ENCODE peak calls at places on chromosomes 6 and 20, in six cellular contexts. Q, R, Y, C, G and L are unnamed samples.
A peak's percentile ranks its signal among the peaks of the same experiment; 100 is the strongest.

GRCh38 chr6:26555505-26556262 is 17.5 kb downstream of the HMGN4 start:
- DNase-seq in Y (no peak), G (no peak), R (no peak), C (no peak), Q (no peak), L (no peak)

GRCh38 chr6:47071681-47072080 is 29.5 kb upstream of the ADGRF1 start:
- DNase-seq in G (no peak), R (no peak), Q (no peak), C (no peak), Y (no peak), L (no peak)

GRCh38 chr20:46621492-46621891 is 29.8 kb downstream of the SLC13A3 start:
- DNase-seq in Q (no peak), C (no peak), Y (no peak), G (no peak), R (no peak), L (no peak)

GRCh38 chr6:35727206-35727934 is 9.5 kb upstream of the ARMC12 start:
- DNase-seq in C (peak; percentile 81), Q (peak; percentile 76), G (peak; percentile 73), Y (peak; percentile 99), R (peak; percentile 91), L (peak; percentile 96)

GRCh38 chr6:34340906-34341480 is 51.5 kb downstream of the NUDT3 start:
- DNase-seq in Y (no peak), G (no peak), Q (no peak), C (no peak), R (no peak), L (no peak)

GRCh38 chr6:56517155-56517745 is 125.4 kb downstream of the DST start:
- DNase-seq in C (no peak), Q (no peak), R (no peak), Y (no peak), G (no peak), L (no peak)

GRCh38 chr6:26270121-26270861 is 94.7 kb upstream of the BTN3A2 start:
- DNase-seq in Q (no peak), C (no peak), R (no peak), Y (no peak), G (no peak), L (no peak)

GRCh38 chr20:41205313-41205712 is 68.0 kb downstream of the PLCG1 start:
- DNase-seq in G (no peak), Y (no peak), C (no peak), R (no peak), Q (no peak), L (no peak)

GRCh38 chr6:97697450-97697849 is 414.4 kb upstream of the MMS22L start:
- DNase-seq in C (no peak), R (no peak), G (no peak), Y (no peak), Q (no peak), L (no peak)

GRCh38 chr6:146258206-146258605 is 229.3 kb downstream of the GRM1 start:
- DNase-seq in G (no peak), Y (no peak), C (no peak), Q (no peak), R (no peak), L (no peak)

GRCh38 chr6:30974488-30975252 is 8.8 kb upstream of the MUC21 start:
- DNase-seq in G (no peak), Y (no peak), C (no peak), R (no peak), Q (no peak), L (no peak)

GRCh38 chr6:1445650-1446645 is 56.6 kb downstream of the FOXF2 start:
- DNase-seq in C (no peak), Y (no peak), Q (no peak), G (no peak), R (no peak), L (peak; percentile 18)

GRCh38 chr6:11212625-11213024 is 19.8 kb downstream of the NEDD9 start:
- DNase-seq in Y (peak; percentile 83), G (peak; percentile 73), Q (no peak), C (peak; percentile 57), R (peak; percentile 52), L (no peak)

GRCh38 chr20:5734559-5735137 is 15.6 kb upstream of the SHLD1 start:
- DNase-seq in Q (no peak), R (no peak), G (no peak), Y (no peak), C (no peak), L (no peak)

GRCh38 chr20:63836335-63837133 is 5.5 kb upstream of the ZBTB46 start:
- DNase-seq in C (no peak), Y (no peak), Q (no peak), G (no peak), R (no peak), L (no peak)

GRCh38 chr6:42307141-42307470 is 89.4 kb upstream of the MRPS10 start:
- DNase-seq in Y (no peak), G (no peak), C (no peak), Q (no peak), R (no peak), L (no peak)

GRCh38 chr6:41430875-41431274 is 95.5 kb downstream of the NCR2 start:
- DNase-seq in G (no peak), Q (no peak), Y (no peak), C (no peak), R (no peak), L (no peak)

GRCh38 chr6:64376394-64376793 is 740.8 kb downstream of the PHF3 start:
- DNase-seq in C (no peak), R (no peak), Y (no peak), Q (no peak), G (no peak), L (no peak)

GRCh38 chr6:133101790-133102189 is 139.4 kb upstream of the EYA4 start:
- DNase-seq in G (no peak), Y (no peak), R (no peak), Q (no peak), C (no peak), L (no peak)

GRCh38 chr20:56733967-56734366 is 104.9 kb downstream of the TFAP2C start:
- DNase-seq in Q (no peak), C (no peak), G (no peak), Y (no peak), R (no peak), L (no peak)

GRCh38 chr6:125363360-125364121 is 61.8 kb upstream of the HDDC2 start:
- DNase-seq in C (no peak), R (peak; percentile 79), Y (peak; percentile 82), Q (peak; percentile 27), G (peak; percentile 86), L (peak; percentile 56)

GRCh38 chr20:49612127-49612738 is 44.3 kb upstream of the PTGIS start:
- DNase-seq in Q (peak; percentile 67), R (peak; percentile 66), G (peak; percentile 52), C (no peak), Y (peak; percentile 75), L (no peak)

GRCh38 chr20:58708246-58708931 is 15.8 kb downstream of the NPEPL1 start:
- DNase-seq in G (no peak), Q (peak; percentile 22), R (peak; percentile 7), C (peak; percentile 26), Y (peak; percentile 60), L (no peak)

GRCh38 chr6:135291288-135292116 is 110.4 kb downstream of the MYB start:
- DNase-seq in Q (no peak), C (no peak), Y (no peak), R (no peak), G (no peak), L (no peak)

GRCh38 chr6:39961178-39961577 is 26.9 kb upstream of the MOCS1 start:
- DNase-seq in G (no peak), Y (no peak), C (no peak), Q (no peak), R (peak; percentile 25), L (no peak)

GRCh38 chr20:7703436-7703835 is 236.8 kb downstream of the HAO1 start:
- DNase-seq in Q (no peak), R (no peak), Y (no peak), C (no peak), G (no peak), L (no peak)

GRCh38 chr20:24497851-24498250 is 28.4 kb downstream of the SYNDIG1 start:
- DNase-seq in Y (peak; percentile 42), Q (peak; percentile 64), C (no peak), R (no peak), G (no peak), L (peak; percentile 46)

DNA sequence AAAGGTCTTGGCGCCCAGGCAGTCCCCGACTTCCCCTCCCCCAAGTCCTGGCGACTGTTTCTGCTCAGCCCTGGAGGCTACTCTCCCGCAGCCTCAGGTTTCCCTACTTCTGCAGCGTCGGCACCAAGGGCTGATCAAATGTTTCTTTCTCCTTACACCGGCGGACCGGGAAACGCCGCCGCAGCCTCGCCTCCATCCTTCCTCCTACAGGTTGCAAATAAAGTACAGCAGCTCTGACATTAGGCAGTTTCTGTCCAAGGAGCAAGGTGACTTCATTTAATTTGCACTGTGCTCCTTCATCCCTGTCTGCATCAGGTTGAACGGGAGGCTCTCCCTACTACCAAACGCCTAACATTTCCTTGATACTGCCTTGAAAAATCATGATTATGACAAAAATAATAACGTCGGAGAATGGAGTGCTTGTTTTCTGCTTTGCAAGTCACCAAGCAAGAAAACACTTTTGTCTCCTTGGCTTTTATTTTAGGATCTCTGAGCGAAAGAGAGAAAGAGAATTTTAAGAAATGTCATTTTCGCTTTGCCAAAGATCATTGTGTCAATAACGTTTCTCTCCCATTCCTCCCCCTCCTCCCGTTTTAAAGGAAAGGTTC is 1.0 kb downstream of the CLIC5 start:
- DNase-seq in Q (no peak), G (peak; percentile 48), C (no peak), Y (no peak), R (peak; percentile 25), L (peak; percentile 57)
- H3K4me3 ChIP-seq in Q (peak overlapping the region; percentile 51), G (peak overlapping the region; percentile 89), C (peak overlapping the region; percentile 68), Y (peak overlapping the region; percentile 40), R (peak overlapping the region; percentile 79), L (peak overlapping the region; percentile 59)

GRCh38 chr6:28125396-28125795 is 987 bp downstream of the ZSCAN16 start:
- DNase-seq in G (no peak), Y (no peak), Q (no peak), R (no peak), C (no peak), L (no peak)
- H3K36me3 ChIP-seq in G (no peaks in the 10 kb centered on the region), Y (peaks cover 2% of the 10 kb centered on the region), Q (peaks cover 65% of the 10 kb centered on the region), R (peaks cover 55% of the 10 kb centered on the region), C (peaks cover 19% of the 10 kb centered on the region), L (no peaks in the 10 kb centered on the region)

GRCh38 chr6:14673201-14673600 is 555.6 kb downstream of the CD83 start:
- DNase-seq in Q (no peak), Y (no peak), C (no peak), G (no peak), R (no peak), L (no peak)
- H3K4me1 ChIP-seq in Q (peaks cover 4% of the 10 kb centered on the region), Y (peaks cover 5% of the 10 kb centered on the region), C (no peaks in the 10 kb centered on the region), G (peaks cover 4% of the 10 kb centered on the region), R (peaks cover 13% of the 10 kb centered on the region), L (peaks cover 8% of the 10 kb centered on the region)

DNA sequence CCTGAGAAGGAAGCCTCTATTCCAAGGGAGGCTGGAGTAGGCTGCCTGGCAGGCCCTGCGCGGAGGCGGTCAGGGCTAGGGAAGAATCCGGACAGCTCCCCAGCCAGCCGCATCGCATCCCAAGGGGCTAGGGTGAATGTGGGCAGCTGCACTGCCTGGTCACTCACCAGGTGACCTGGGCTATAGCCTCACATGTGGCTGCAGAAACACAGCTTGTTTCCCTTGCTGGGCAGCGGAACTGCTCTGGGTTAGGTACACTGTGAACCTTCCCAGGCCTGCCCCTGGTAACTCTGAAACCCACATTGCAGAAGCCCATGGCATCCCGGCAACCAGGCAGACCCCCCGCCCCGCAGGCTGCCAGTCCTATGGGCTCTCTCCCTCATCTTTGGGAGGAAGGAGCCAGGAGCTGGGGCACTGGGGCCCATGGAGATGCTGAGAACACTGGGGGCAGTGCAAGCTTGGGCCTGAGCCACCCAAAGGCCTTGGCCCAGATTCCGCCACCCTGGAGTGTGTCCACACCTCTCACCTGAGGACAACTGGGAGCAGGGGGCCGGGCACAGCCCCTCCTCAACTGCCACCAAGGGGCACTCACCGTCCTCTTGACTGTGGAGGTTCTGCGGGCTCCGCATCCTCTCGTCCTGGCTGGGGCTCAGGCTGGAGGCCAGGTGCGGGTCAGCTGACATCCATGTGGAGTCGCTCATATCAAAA is 111.0 kb downstream of the NOL4L start:
- DNase-seq in C (no peak), Q (no peak), Y (no peak), G (no peak), R (no peak), L (peak; percentile 73)
- H3K4me3 ChIP-seq in C (no peak overlapping the region), Q (peak overlapping the region; percentile 27), Y (peak overlapping the region; percentile 40), G (peak overlapping the region; percentile 40), R (peak overlapping the region; percentile 56), L (no peak overlapping the region)